ENCODE peak calls at places on chromosomes 13 and 19, in five cellular contexts. I, V, A, Y and S are unnamed samples.

GRCh38 chr19:6056801-6057650 is 53.3 kb downstream of the RFX2 start:
- DNase-seq in I (peak), V (peak), A (no peak), Y (peak), S (no peak)

GRCh38 chr13:49319555-49320350 is 72.0 kb downstream of the CDADC1 start:
- DNase-seq in I (no peak), V (no peak), A (no peak), Y (no peak), S (no peak)

GRCh38 chr13:103031332-103031873 is 34.8 kb downstream of the SLC10A2 start:
- DNase-seq in I (no peak), V (no peak), A (no peak), Y (no peak), S (no peak)

GRCh38 chr19:12864721-12865715 is 16.2 kb downstream of the DNASE2 start:
- DNase-seq in I (peak), V (no peak), A (peak), Y (no peak), S (no peak)

GRCh38 chr19:49774969-49775368 is 8.2 kb downstream of the AP2A1 start:
- DNase-seq in I (no peak), V (no peak), A (no peak), Y (no peak), S (no peak)

GRCh38 chr13:46350003-46350402 is 37.0 kb downstream of the RUBCNL start:
- DNase-seq in I (no peak), V (no peak), A (no peak), Y (no peak), S (no peak)

GRCh38 chr19:45168767-45169351 is 8.1 kb upstream of the NKPD1 start:
- DNase-seq in I (no peak), V (no peak), A (no peak), Y (no peak), S (no peak)

GRCh38 chr19:2552859-2553258 is 76.9 kb downstream of the GADD45B start:
- DNase-seq in I (peak), V (no peak), A (no peak), Y (no peak), S (no peak)

GRCh38 chr13:77022341-77022740 is 4.6 kb downstream of the FBXL3 start:
- DNase-seq in I (no peak), V (no peak), A (no peak), Y (no peak), S (no peak)

GRCh38 chr19:33129901-33130300 is 2.0 kb upstream of the WDR88 start:
- DNase-seq in I (no peak), V (no peak), A (no peak), Y (no peak), S (no peak)

GRCh38 chr13:50382511-50382910 is 367.3 kb downstream of the KCNRG start:
- DNase-seq in I (no peak), V (no peak), A (no peak), Y (no peak), S (no peak)

GRCh38 chr13:98584668-98585397 is 7.9 kb upstream of the STK24 start:
- DNase-seq in I (no peak), V (peak), A (no peak), Y (no peak), S (no peak)

GRCh38 chr13:28324181-28324789 is 170.6 kb downstream of the FLT1 start:
- DNase-seq in I (peak), V (peak), A (no peak), Y (peak), S (peak)

GRCh38 chr13:98220188-98220765 is 43.2 kb upstream of the RNF113B start:
- DNase-seq in I (no peak), V (no peak), A (no peak), Y (no peak), S (no peak)

GRCh38 chr13:40682449-40683240 is 16.2 kb upstream of the FOXO1 start:
- DNase-seq in I (no peak), V (peak), A (no peak), Y (no peak), S (no peak)

GRCh38 chr13:76792680-76793334 is 93.4 kb downstream of the KCTD12 start:
- DNase-seq in I (no peak), V (no peak), A (no peak), Y (no peak), S (no peak)

GRCh38 chr13:98284677-98285076 is 107.6 kb upstream of the RNF113B start:
- DNase-seq in I (no peak), V (peak), A (no peak), Y (no peak), S (no peak)

GRCh38 chr13:66553391-66553790 is 676.7 kb downstream of the PCDH9 start:
- DNase-seq in I (no peak), V (no peak), A (no peak), Y (no peak), S (no peak)

GRCh38 chr13:101623469-101624209 is 171.2 kb downstream of the ITGBL1 start:
- DNase-seq in I (no peak), V (no peak), A (no peak), Y (no peak), S (no peak)

GRCh38 chr19:50242586-50242985 is 39.2 kb downstream of the MYH14 start:
- DNase-seq in I (no peak), V (no peak), A (no peak), Y (no peak), S (no peak)

GRCh38 chr13:45372189-45373115 is 31.5 kb upstream of the TPT1 start:
- DNase-seq in I (no peak), V (peak), A (no peak), Y (no peak), S (no peak)

GRCh38 chr19:18478545-18479311 is 40.8 kb upstream of the ISYNA1 start:
- DNase-seq in I (no peak), V (no peak), A (peak), Y (peak), S (no peak)

GRCh38 chr13:70107498-70108271 is at the start of gene ATXN8OS:
- DNase-seq in I (peak), V (no peak), A (no peak), Y (no peak), S (peak)